ENCODE peak calls at places on chromosomes 16 and 17, in ten cellular contexts. R is Panc1, T is esophagus muscularis mucosa, X is SK-N-SH, M is transverse colon, P is HepG2, D is stomach, E is prostate gland, K is suprapubic skin, W is HCT116. Q is an unnamed sample.
A peak's percentile ranks its signal among the peaks of the same experiment; 100 is the strongest.

GRCh38 chr17:43931062-43931571 is 11.2 kb downstream of the PPY start:
- DNase-seq in R (no peak), T (no peak), X (no peak), M (peak; percentile 86), P (peak; percentile 92), D (no peak), E (no peak), K (no peak), W (no peak), Q (no peak)

GRCh38 chr17:11363575-11363974 is 122.6 kb downstream of the SHISA6 start:
- DNase-seq in R (no peak), T (peak; percentile 53), X (no peak), M (no peak), P (no peak), D (no peak), E (no peak), K (no peak), W (no peak), Q (no peak)

GRCh38 chr17:17086585-17086984 is 44.3 kb downstream of the MPRIP start:
- DNase-seq in R (no peak), T (no peak), X (no peak), M (peak; percentile 4), P (no peak), D (no peak), E (no peak), K (no peak), W (no peak), Q (no peak)

GRCh38 chr17:8658800-8659199 is 28.3 kb upstream of the MYH10 start:
- DNase-seq in R (no peak), T (no peak), X (no peak), M (no peak), P (no peak), D (no peak), E (no peak), K (no peak), W (no peak), Q (no peak)

GRCh38 chr17:77963441-77963840 is 4.9 kb downstream of the TNRC6C start:
- DNase-seq in R (no peak), T (peak; percentile 66), X (peak; percentile 77), M (peak; percentile 35), P (peak; percentile 75), D (no peak), E (peak; percentile 44), K (no peak), W (no peak), Q (no peak)

GRCh38 chr17:6681671-6682070 is 30.1 kb downstream of the C17orf100 start:
- DNase-seq in R (no peak), T (no peak), X (no peak), M (no peak), P (peak; percentile 28), D (no peak), E (no peak), K (no peak), W (no peak), Q (no peak)

GRCh38 chr17:2034157-2034556 is 4.2 kb downstream of the DPH1 start:
- DNase-seq in R (no peak), T (no peak), X (no peak), M (no peak), P (no peak), D (no peak), E (no peak), K (no peak), W (no peak), Q (no peak)

GRCh38 chr16:53378138-53378537 is 56.1 kb upstream of the RBL2 start:
- DNase-seq in R (no peak), T (no peak), X (no peak), M (no peak), P (no peak), D (no peak), E (no peak), K (no peak), W (no peak), Q (no peak)

GRCh38 chr16:31329671-31330552 is 25.1 kb upstream of the ITGAX start:
- DNase-seq in R (no peak), T (no peak), X (no peak), M (no peak), P (no peak), D (no peak), E (no peak), K (no peak), W (no peak), Q (peak; percentile 38)

GRCh38 chr16:49472598-49472997 is 99.0 kb downstream of the C16orf78 start:
- DNase-seq in R (no peak), T (no peak), X (no peak), M (peak; percentile 1), P (no peak), D (peak; percentile 18), E (no peak), K (peak; percentile 35), W (no peak), Q (peak; percentile 45)

GRCh38 chr17:76543482-76544122 is 3.8 kb downstream of the PRCD start:
- DNase-seq in R (no peak), T (no peak), X (peak; percentile 64), M (no peak), P (no peak), D (no peak), E (no peak), K (no peak), W (no peak), Q (no peak)

GRCh38 chr17:79830763-79831366 is 8.4 kb downstream of the CBX4 start:
- DNase-seq in R (no peak), T (no peak), X (no peak), M (no peak), P (peak; percentile 51), D (no peak), E (no peak), K (no peak), W (no peak), Q (peak; percentile 22)

GRCh38 chr17:42087042-42087701 is 11.1 kb downstream of the ZNF385C start:
- DNase-seq in R (no peak), T (no peak), X (no peak), M (no peak), P (peak; percentile 69), D (no peak), E (no peak), K (no peak), W (no peak), Q (no peak)

GRCh38 chr16:50613281-50613991 is 65.2 kb downstream of the NKD1 start:
- DNase-seq in R (no peak), T (no peak), X (no peak), M (no peak), P (no peak), D (no peak), E (peak; percentile 23), K (no peak), W (no peak), Q (no peak)

GRCh38 chr16:31108035-31108793 is at the start of gene BCKDK:
- DNase-seq in R (no peak), T (no peak), X (peak; percentile 93), M (peak; percentile 77), P (peak; percentile 58), D (peak; percentile 73), E (peak; percentile 39), K (no peak), W (peak; percentile 42), Q (peak; percentile 78)

GRCh38 chr17:63270610-63271009 is 175.5 kb downstream of the CYB561 start:
- DNase-seq in R (no peak), T (no peak), X (no peak), M (no peak), P (no peak), D (no peak), E (no peak), K (no peak), W (no peak), Q (no peak)

DNA sequence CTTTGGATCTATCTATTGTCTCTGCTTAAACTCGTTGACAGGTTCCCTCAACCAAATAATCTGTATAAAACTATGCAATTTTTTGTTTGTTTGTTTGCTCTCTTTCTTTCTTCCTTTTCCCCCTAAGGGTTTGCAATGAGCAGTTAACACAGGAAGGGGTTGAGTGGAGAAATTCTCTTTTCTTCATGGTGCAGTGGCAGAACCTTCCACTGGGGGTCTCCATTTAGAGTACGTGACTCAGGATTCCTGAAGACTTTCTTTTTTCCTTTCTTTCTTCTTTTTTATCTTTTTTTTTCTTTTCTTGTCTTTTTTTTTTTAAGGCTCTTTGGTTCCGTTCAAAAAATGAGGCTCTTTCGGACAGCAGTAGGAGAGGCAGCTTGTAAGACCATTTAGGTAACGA is 19.5 kb upstream of the RBFOX1 start:
- DNase-seq in R (no peak), T (no peak), X (peak; percentile 43), M (no peak), P (peak; percentile 18), D (no peak), E (no peak), K (no peak), W (no peak), Q (no peak)
- TF ChIP-seq CTCF in R (peak; percentile 61), T (no peak), X (peak; percentile 28), M (peak; percentile 11), P (peak; percentile 36), D (no peak), E (no peak), K (no peak), W (peak; percentile 34), Q (no peak)

DNA sequence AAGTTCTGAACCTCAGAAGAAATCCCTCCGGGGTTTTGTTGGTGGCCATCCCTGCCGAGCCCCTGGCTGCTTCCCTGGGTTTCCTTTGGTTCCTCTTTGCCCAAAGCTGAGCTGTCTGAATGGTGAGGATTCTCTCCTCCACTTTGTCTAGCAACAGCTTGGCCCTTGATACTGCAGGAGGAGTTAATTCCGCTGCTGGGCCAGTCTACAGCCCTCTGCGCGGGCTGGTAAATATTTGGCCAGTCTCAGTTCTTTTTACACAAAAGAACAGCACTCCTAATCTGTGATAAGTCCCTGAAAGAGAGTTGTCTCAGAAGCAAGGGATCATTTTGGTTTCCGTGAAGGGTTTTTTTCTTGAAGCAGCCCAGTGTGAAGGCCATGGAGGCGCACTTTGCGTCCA is 171.0 kb downstream of the RAB11FIP4 start:
- DNase-seq in R (no peak), T (no peak), X (no peak), M (no peak), P (no peak), D (peak; percentile 52), E (no peak), K (no peak), W (no peak), Q (no peak)
- H3K4me3 ChIP-seq in R (peak overlapping the region; percentile 85), T (no peak overlapping the region), X (no peak overlapping the region), M (no peak overlapping the region), P (peak overlapping the region; percentile 39), D (no peak overlapping the region), E (no peak overlapping the region), K (no peak overlapping the region), W (no peak overlapping the region), Q (no peak overlapping the region)

GRCh38 chr16:73473713-73474112 is 425.8 kb upstream of the ZFHX3 start:
- DNase-seq in R (no peak), T (peak; percentile 31), X (peak; percentile 52), M (no peak), P (no peak), D (no peak), E (no peak), K (no peak), W (no peak), Q (no peak)
- TF ChIP-seq POLR2AphosphoS5 in R (no peak), T (no peak), X (no peak), M (peak; percentile 29), P (no peak), D (no peak), E (no peak), K (no peak), W (no peak), Q (no peak)

DNA sequence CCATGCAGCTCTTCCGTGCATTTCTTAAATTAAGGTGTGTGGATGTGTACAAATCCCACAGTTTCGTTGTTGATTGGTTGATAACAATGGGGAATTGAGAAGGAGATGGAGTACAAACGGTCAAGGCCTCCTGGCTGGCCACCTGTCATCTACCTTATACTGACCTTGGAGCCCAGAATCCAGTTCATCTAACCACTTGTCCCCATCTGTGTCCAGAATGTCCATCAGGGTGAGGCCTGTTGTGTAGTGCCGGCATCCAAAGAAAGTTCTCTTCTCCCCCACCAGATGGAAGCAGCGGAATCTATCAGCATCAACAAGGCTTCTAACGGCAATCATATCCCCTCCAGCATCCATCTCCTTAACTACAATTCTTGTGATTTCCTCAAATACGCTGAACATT is 1.5 kb downstream of the GSDMB start:
- DNase-seq in R (no peak), T (no peak), X (no peak), M (no peak), P (peak; percentile 77), D (no peak), E (no peak), K (no peak), W (no peak), Q (no peak)
- TF ChIP-seq CTCF in R (no peak), T (no peak), X (no peak), M (no peak), P (peak; percentile 87), D (no peak), E (no peak), K (no peak), W (peak; percentile 27), Q (no peak)

Q was measured in upper lobe of left lung.